ENCODE peak calls at places on chromosome 18, in five cellular contexts. One of them, this sample, is unnamed.

GRCh38 chr18:67938691-67939090 is 422.2 kb upstream of the DSEL start:
- DNase-seq in cardiac fibroblast: peak
- DNase-seq in ovary: no peak
- DNase-seq in AG10803: peak
- DNase-seq in CD8-positive, alpha-beta T cell: no peak
- DNase-seq in this sample: peak

GRCh38 chr18:12564861-12565260 is 93.0 kb downstream of the SPIRE1 start:
- DNase-seq in cardiac fibroblast: no peak
- DNase-seq in ovary: no peak
- DNase-seq in AG10803: no peak
- DNase-seq in CD8-positive, alpha-beta T cell: no peak
- DNase-seq in this sample: no peak

GRCh38 chr18:68779169-68779568 is 18.7 kb upstream of the CCDC102B start:
- DNase-seq in cardiac fibroblast: peak
- DNase-seq in ovary: no peak
- DNase-seq in AG10803: peak
- DNase-seq in CD8-positive, alpha-beta T cell: no peak
- DNase-seq in this sample: no peak

GRCh38 chr18:72848534-72849237 is 19.1 kb downstream of the NETO1 start:
- DNase-seq in cardiac fibroblast: no peak
- DNase-seq in ovary: no peak
- DNase-seq in AG10803: no peak
- DNase-seq in CD8-positive, alpha-beta T cell: no peak
- DNase-seq in this sample: no peak

GRCh38 chr18:31399336-31400032 is 22.9 kb downstream of the DSG4 start:
- DNase-seq in cardiac fibroblast: no peak
- DNase-seq in ovary: no peak
- DNase-seq in AG10803: no peak
- DNase-seq in CD8-positive, alpha-beta T cell: no peak
- DNase-seq in this sample: no peak

GRCh38 chr18:8375269-8375668 is 234.0 kb upstream of the RAB12 start:
- DNase-seq in cardiac fibroblast: no peak
- DNase-seq in ovary: no peak
- DNase-seq in AG10803: no peak
- DNase-seq in CD8-positive, alpha-beta T cell: no peak
- DNase-seq in this sample: no peak

GRCh38 chr18:24959100-24959499 is 392.9 kb downstream of the ZNF521 start:
- DNase-seq in cardiac fibroblast: no peak
- DNase-seq in ovary: no peak
- DNase-seq in AG10803: no peak
- DNase-seq in CD8-positive, alpha-beta T cell: no peak
- DNase-seq in this sample: no peak

GRCh38 chr18:13494879-13495465 is 231.4 kb downstream of the FAM210A start:
- DNase-seq in cardiac fibroblast: no peak
- DNase-seq in ovary: no peak
- DNase-seq in AG10803: no peak
- DNase-seq in CD8-positive, alpha-beta T cell: no peak
- DNase-seq in this sample: no peak

GRCh38 chr18:49178736-49179135 is 228.0 kb upstream of the SMAD7 start:
- DNase-seq in cardiac fibroblast: peak
- DNase-seq in ovary: no peak
- DNase-seq in AG10803: peak
- DNase-seq in CD8-positive, alpha-beta T cell: no peak
- DNase-seq in this sample: no peak

GRCh38 chr18:23307567-23308295 is 145.4 kb upstream of the RIOK3 start:
- DNase-seq in cardiac fibroblast: peak
- DNase-seq in ovary: no peak
- DNase-seq in AG10803: peak
- DNase-seq in CD8-positive, alpha-beta T cell: no peak
- DNase-seq in this sample: no peak

GRCh38 chr18:2824865-2825264 is 21.9 kb upstream of the EMILIN2 start:
- DNase-seq in cardiac fibroblast: no peak
- DNase-seq in ovary: no peak
- DNase-seq in AG10803: no peak
- DNase-seq in CD8-positive, alpha-beta T cell: no peak
- DNase-seq in this sample: no peak

GRCh38 chr18:68925268-68925667 is 127.4 kb downstream of the CCDC102B start:
- DNase-seq in cardiac fibroblast: peak
- DNase-seq in ovary: no peak
- DNase-seq in AG10803: peak
- DNase-seq in CD8-positive, alpha-beta T cell: no peak
- DNase-seq in this sample: no peak

GRCh38 chr18:59065684-59066083 is 74.0 kb upstream of the SEC11C start:
- DNase-seq in cardiac fibroblast: no peak
- DNase-seq in ovary: no peak
- DNase-seq in AG10803: no peak
- DNase-seq in CD8-positive, alpha-beta T cell: no peak
- DNase-seq in this sample: no peak

GRCh38 chr18:78681934-78682333 is 297.7 kb upstream of the SALL3 start:
- DNase-seq in cardiac fibroblast: no peak
- DNase-seq in ovary: no peak
- DNase-seq in AG10803: no peak
- DNase-seq in CD8-positive, alpha-beta T cell: no peak
- DNase-seq in this sample: no peak

GRCh38 chr18:32378705-32379104 is 92.0 kb downstream of the GAREM1 start:
- DNase-seq in cardiac fibroblast: peak
- DNase-seq in ovary: no peak
- DNase-seq in AG10803: no peak
- DNase-seq in CD8-positive, alpha-beta T cell: no peak
- DNase-seq in this sample: no peak

GRCh38 chr18:44079602-44080001 is 601.1 kb upstream of the SETBP1 start:
- DNase-seq in cardiac fibroblast: peak
- DNase-seq in ovary: no peak
- DNase-seq in AG10803: peak
- DNase-seq in CD8-positive, alpha-beta T cell: no peak
- DNase-seq in this sample: no peak

GRCh38 chr18:31992836-31993575 is 25.6 kb upstream of the RNF125 start:
- DNase-seq in cardiac fibroblast: no peak
- DNase-seq in ovary: no peak
- DNase-seq in AG10803: peak
- DNase-seq in CD8-positive, alpha-beta T cell: no peak
- DNase-seq in this sample: no peak

GRCh38 chr18:71028285-71028762 is 739.5 kb downstream of the SOCS6 start:
- DNase-seq in cardiac fibroblast: no peak
- DNase-seq in ovary: no peak
- DNase-seq in AG10803: no peak
- DNase-seq in CD8-positive, alpha-beta T cell: no peak
- DNase-seq in this sample: no peak

GRCh38 chr18:21270453-21270852 is 28.4 kb downstream of the GREB1L start:
- DNase-seq in cardiac fibroblast: peak
- DNase-seq in ovary: no peak
- DNase-seq in AG10803: no peak
- DNase-seq in CD8-positive, alpha-beta T cell: no peak
- DNase-seq in this sample: no peak

GRCh38 chr18:24987271-24987932 is 364.6 kb downstream of the ZNF521 start:
- DNase-seq in cardiac fibroblast: no peak
- DNase-seq in ovary: no peak
- DNase-seq in AG10803: peak
- DNase-seq in CD8-positive, alpha-beta T cell: no peak
- DNase-seq in this sample: peak

GRCh38 chr18:72100465-72100864 is 443.7 kb downstream of the CBLN2 start:
- DNase-seq in cardiac fibroblast: no peak
- DNase-seq in ovary: no peak
- DNase-seq in AG10803: no peak
- DNase-seq in CD8-positive, alpha-beta T cell: no peak
- DNase-seq in this sample: no peak

GRCh38 chr18:47557160-47557559 is 305.7 kb upstream of the SKOR2 start:
- DNase-seq in cardiac fibroblast: no peak
- DNase-seq in ovary: no peak
- DNase-seq in AG10803: no peak
- DNase-seq in CD8-positive, alpha-beta T cell: no peak
- DNase-seq in this sample: no peak
- TF ChIP-seq CTCF in cardiac fibroblast: no peak
- TF ChIP-seq CTCF in ovary: no peak
- TF ChIP-seq CTCF in AG10803: no peak
- TF ChIP-seq CTCF in CD8-positive, alpha-beta T cell: no peak
- TF ChIP-seq CTCF in this sample: no peak

GRCh38 chr18:64972545-64972944 is 778.3 kb upstream of the CDH7 start:
- DNase-seq in cardiac fibroblast: no peak
- DNase-seq in ovary: no peak
- DNase-seq in AG10803: no peak
- DNase-seq in CD8-positive, alpha-beta T cell: no peak
- DNase-seq in this sample: no peak

DNA sequence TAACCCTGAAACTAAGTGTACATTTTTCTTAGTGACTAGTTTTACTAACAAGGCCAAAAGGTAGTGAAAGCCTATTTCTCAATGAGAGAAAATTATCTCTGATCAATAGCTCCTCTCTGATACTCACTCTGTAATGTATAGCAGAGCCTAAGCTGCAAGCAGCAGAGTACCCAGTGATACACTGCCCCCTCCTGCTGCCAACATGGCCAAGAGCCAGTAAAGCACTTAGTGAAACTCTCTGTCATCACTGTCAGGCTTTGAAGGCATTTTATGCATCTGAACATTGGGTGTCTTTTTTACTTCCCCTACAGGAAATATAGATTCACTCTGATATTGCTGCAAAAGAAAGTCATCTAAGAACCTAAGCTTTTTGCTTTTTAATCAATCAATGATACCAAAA is 784.1 kb upstream of the CDH7 start:
- DNase-seq in cardiac fibroblast: no peak
- DNase-seq in ovary: no peak
- DNase-seq in AG10803: no peak
- DNase-seq in CD8-positive, alpha-beta T cell: no peak
- DNase-seq in this sample: no peak
- TF ChIP-seq CTCF in cardiac fibroblast: no peak
- TF ChIP-seq CTCF in ovary: no peak
- TF ChIP-seq CTCF in AG10803: no peak
- TF ChIP-seq CTCF in CD8-positive, alpha-beta T cell: no peak
- TF ChIP-seq CTCF in this sample: no peak

GRCh38 chr18:51321696-51322095 is 124.2 kb upstream of the MEX3C start:
- DNase-seq in cardiac fibroblast: no peak
- DNase-seq in ovary: no peak
- DNase-seq in AG10803: no peak
- DNase-seq in CD8-positive, alpha-beta T cell: no peak
- DNase-seq in this sample: no peak
- TF ChIP-seq CTCF in cardiac fibroblast: no peak
- TF ChIP-seq CTCF in ovary: no peak
- TF ChIP-seq CTCF in AG10803: no peak
- TF ChIP-seq CTCF in CD8-positive, alpha-beta T cell: no peak
- TF ChIP-seq CTCF in this sample: no peak

DNA sequence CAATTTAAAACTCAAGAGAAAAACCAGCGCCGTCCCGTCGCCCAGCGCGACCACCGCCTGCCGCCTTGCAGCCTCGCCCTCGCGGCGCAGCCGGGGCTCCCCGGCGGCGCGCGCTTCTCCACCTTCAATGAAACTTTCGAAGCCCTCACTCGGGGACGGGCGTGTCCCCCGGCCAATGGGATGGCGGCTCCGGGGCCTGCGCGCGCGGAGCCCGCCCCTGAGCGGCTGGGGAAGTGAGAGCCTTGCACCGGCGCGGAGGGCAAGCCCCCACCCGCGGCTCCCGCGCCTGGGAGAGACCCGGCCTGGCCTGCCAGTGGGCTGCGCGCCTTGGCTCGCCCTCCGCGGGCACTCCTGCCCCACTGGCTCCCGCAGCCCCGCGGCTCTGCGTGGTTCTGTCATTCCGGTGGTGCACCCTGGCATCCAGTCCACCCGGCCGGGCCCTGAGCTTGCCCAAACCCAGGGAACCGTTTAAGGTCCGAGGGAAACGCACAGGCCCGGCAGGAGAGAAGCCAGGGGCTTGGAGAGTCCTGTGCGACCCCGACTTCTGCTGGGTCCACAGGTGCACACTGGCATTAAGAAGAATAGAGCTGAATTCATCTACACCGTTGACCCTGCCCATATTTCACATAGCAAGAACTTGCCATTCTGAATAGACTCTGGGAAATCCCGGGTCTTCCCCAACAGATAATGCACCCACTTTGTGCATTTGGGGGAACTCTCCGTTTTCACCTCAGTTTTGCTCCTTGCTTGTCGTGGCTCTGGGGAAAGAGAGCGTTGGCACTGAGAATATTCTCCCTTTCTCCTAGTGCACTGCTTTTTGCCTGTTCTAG is at the start of gene PIEZO2:
- DNase-seq in cardiac fibroblast: peak
- DNase-seq in ovary: peak
- DNase-seq in AG10803: peak
- DNase-seq in CD8-positive, alpha-beta T cell: no peak
- DNase-seq in this sample: no peak
- TF ChIP-seq CTCF in cardiac fibroblast: no peak
- TF ChIP-seq CTCF in ovary: no peak
- TF ChIP-seq CTCF in AG10803: no peak
- TF ChIP-seq CTCF in CD8-positive, alpha-beta T cell: no peak
- TF ChIP-seq CTCF in this sample: no peak

GRCh38 chr18:30328839-30329238 is 713.7 kb downstream of the DSC3 start:
- DNase-seq in cardiac fibroblast: no peak
- DNase-seq in ovary: no peak
- DNase-seq in AG10803: no peak
- DNase-seq in CD8-positive, alpha-beta T cell: no peak
- DNase-seq in this sample: no peak
- TF ChIP-seq CTCF in cardiac fibroblast: no peak
- TF ChIP-seq CTCF in ovary: no peak
- TF ChIP-seq CTCF in AG10803: no peak
- TF ChIP-seq CTCF in CD8-positive, alpha-beta T cell: no peak
- TF ChIP-seq CTCF in this sample: no peak

GRCh38 chr18:62205824-62206223 is 18.8 kb downstream of the RELCH start:
- DNase-seq in cardiac fibroblast: no peak
- DNase-seq in ovary: no peak
- DNase-seq in AG10803: no peak
- DNase-seq in CD8-positive, alpha-beta T cell: no peak
- DNase-seq in this sample: no peak

GRCh38 chr18:62210138-62210537 is 23.1 kb downstream of the RELCH start:
- DNase-seq in cardiac fibroblast: no peak
- DNase-seq in ovary: no peak
- DNase-seq in AG10803: no peak
- DNase-seq in CD8-positive, alpha-beta T cell: no peak
- DNase-seq in this sample: no peak

GRCh38 chr18:62206593-62206992 is 19.5 kb downstream of the RELCH start:
- DNase-seq in cardiac fibroblast: no peak
- DNase-seq in ovary: no peak
- DNase-seq in AG10803: no peak
- DNase-seq in CD8-positive, alpha-beta T cell: no peak
- DNase-seq in this sample: no peak

GRCh38 chr18:62211323-62211828 is 24.3 kb downstream of the RELCH start:
- DNase-seq in cardiac fibroblast: no peak
- DNase-seq in ovary: no peak
- DNase-seq in AG10803: no peak
- DNase-seq in CD8-positive, alpha-beta T cell: no peak
- DNase-seq in this sample: no peak

DNA sequence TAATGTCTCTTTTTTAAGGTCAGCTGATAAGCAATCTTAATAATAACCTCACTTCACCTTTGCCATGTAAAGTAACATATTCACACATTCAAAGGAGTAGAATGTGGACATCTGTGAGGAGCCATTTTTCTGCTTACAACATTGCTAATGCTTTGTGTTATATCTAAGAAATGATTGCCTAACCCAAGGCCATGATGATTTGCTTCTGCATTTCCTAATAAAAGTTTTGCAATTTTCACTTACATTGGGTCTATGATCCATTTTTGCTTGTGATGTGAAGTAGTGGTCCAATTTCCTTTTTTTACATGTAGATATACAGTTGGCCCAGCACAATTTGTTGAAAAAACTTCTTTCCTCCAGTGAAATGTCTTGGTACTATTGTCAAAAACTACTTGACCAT is 22.0 kb downstream of the RELCH start:
- DNase-seq in cardiac fibroblast: peak
- DNase-seq in ovary: no peak
- DNase-seq in AG10803: peak
- DNase-seq in CD8-positive, alpha-beta T cell: no peak
- DNase-seq in this sample: no peak
- TF ChIP-seq CTCF in cardiac fibroblast: no peak
- TF ChIP-seq CTCF in ovary: no peak
- TF ChIP-seq CTCF in AG10803: no peak
- TF ChIP-seq CTCF in CD8-positive, alpha-beta T cell: no peak
- TF ChIP-seq CTCF in this sample: no peak